ENCODE peak calls at places on chromosome 5, in five cellular contexts. U, S, M, K and X are unnamed samples.

GRCh38 chr5:7321724-7322123 is 74.2 kb upstream of the ADCY2 start:
- DNase-seq in U (no peak), S (no peak), M (no peak), K (no peak), X (no peak)

GRCh38 chr5:143781993-143782520 is 29.9 kb upstream of the HMHB1 start:
- DNase-seq in U (no peak), S (no peak), M (no peak), K (no peak), X (no peak)

GRCh38 chr5:11182441-11183080 is 421.5 kb upstream of the DAP start:
- DNase-seq in U (no peak), S (no peak), M (no peak), K (peak; percentile 12), X (no peak)

GRCh38 chr5:164376840-164377239 is 871.4 kb downstream of the MAT2B start:
- DNase-seq in U (no peak), S (no peak), M (no peak), K (no peak), X (no peak)

GRCh38 chr5:17217421-17218352 is at the start of gene BASP1:
- DNase-seq in U (peak; percentile 70), S (peak; percentile 80), M (no peak), K (no peak), X (peak; percentile 94)

GRCh38 chr5:146238973-146239372 is 35.6 kb downstream of the RBM27 start:
- DNase-seq in U (no peak), S (no peak), M (no peak), K (no peak), X (no peak)

GRCh38 chr5:64853777-64854176 is 85.0 kb downstream of the CWC27 start:
- DNase-seq in U (no peak), S (no peak), M (no peak), K (no peak), X (no peak)

GRCh38 chr5:96431376-96432244 is 1.4 kb downstream of the PCSK1 start:
- DNase-seq in U (no peak), S (no peak), M (no peak), K (no peak), X (no peak)

GRCh38 chr5:126865299-126865698 is 88.4 kb downstream of the LMNB1 start:
- DNase-seq in U (no peak), S (no peak), M (no peak), K (no peak), X (no peak)

GRCh38 chr5:14144586-14145355 is 1.6 kb downstream of the TRIO start:
- DNase-seq in U (peak; percentile 54), S (peak; percentile 84), M (no peak), K (no peak), X (peak; percentile 74)

GRCh38 chr5:135461752-135462151 is 9.6 kb upstream of the TIFAB start:
- DNase-seq in U (no peak), S (peak; percentile 44), M (no peak), K (no peak), X (no peak)

GRCh38 chr5:135458356-135458755 is 6.2 kb upstream of the TIFAB start:
- DNase-seq in U (no peak), S (no peak), M (no peak), K (no peak), X (no peak)

GRCh38 chr5:135462304-135462703 is 10.2 kb upstream of the TIFAB start:
- DNase-seq in U (peak; percentile 52), S (peak; percentile 18), M (no peak), K (no peak), X (no peak)

GRCh38 chr5:135458921-135459331 is 6.8 kb upstream of the TIFAB start:
- DNase-seq in U (peak; percentile 93), S (peak; percentile 63), M (no peak), K (no peak), X (no peak)

DNA sequence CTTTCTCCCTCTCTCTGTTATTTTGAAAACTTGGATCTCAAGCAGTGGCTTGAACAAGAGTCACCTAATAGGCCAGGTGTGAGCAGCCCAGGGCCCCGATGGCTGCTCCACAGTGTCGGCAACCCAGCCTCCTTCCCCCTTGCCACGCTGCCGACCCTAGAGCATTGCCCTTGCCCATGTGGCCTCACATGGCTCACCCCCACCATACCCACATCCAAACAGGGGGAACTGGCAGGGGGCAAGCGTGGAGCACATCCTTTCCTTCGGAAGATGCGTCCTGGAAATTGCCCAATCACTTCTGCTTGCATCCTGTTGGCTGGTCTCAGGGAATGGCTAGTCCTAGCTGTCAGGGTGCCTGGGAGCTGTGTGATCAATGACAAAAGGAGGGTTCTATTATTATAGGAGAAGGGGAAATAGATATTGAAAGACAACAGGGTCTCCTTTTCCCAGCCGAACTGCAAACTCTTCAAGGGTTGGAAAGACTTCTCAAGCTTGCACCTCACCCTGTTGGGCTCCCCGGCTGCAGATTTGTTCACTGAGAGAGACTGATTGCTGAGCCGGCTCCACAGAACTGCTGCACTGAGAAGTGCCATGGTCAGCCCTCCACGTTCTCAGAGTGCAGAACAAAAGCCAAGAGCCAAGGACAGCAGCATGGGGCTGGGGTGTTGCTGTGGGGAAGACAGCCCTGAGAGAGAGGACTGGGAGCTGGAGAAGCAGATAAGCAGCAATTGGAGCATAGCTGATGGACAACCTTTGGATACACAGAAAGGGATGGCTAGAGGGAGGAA is 8.3 kb upstream of the TIFAB start:
- DNase-seq in U (no peak), S (peak; percentile 51), M (no peak), K (no peak), X (no peak)
- H3K27me3 ChIP-seq in U (peaks cover 4% of the 10 kb centered on the region), S (no peaks in the 10 kb centered on the region), M (no peaks in the 10 kb centered on the region), K (peaks cover 14% of the 10 kb centered on the region), X (no peaks in the 10 kb centered on the region)

GRCh38 chr5:168234133-168234532 is 57.3 kb upstream of the WWC1 start:
- DNase-seq in U (no peak), S (no peak), M (no peak), K (no peak), X (no peak)

GRCh38 chr5:168239325-168239724 is 52.1 kb upstream of the WWC1 start:
- DNase-seq in U (no peak), S (no peak), M (no peak), K (no peak), X (no peak)

GRCh38 chr5:168238422-168238821 is 53.0 kb upstream of the WWC1 start:
- DNase-seq in U (no peak), S (no peak), M (no peak), K (no peak), X (no peak)
- TF ChIP-seq POLR2AphosphoS5 in U (no peak), S (no peak), M (no peak), K (no peak), X (no peak)

GRCh38 chr5:15203376-15203775 is 296.6 kb upstream of the FBXL7 start:
- DNase-seq in U (no peak), S (no peak), M (no peak), K (no peak), X (no peak)
- H3K4me3 ChIP-seq in U (no peak overlapping the region), S (no peak overlapping the region), M (no peak overlapping the region), K (no peak overlapping the region), X (no peak overlapping the region)

DNA sequence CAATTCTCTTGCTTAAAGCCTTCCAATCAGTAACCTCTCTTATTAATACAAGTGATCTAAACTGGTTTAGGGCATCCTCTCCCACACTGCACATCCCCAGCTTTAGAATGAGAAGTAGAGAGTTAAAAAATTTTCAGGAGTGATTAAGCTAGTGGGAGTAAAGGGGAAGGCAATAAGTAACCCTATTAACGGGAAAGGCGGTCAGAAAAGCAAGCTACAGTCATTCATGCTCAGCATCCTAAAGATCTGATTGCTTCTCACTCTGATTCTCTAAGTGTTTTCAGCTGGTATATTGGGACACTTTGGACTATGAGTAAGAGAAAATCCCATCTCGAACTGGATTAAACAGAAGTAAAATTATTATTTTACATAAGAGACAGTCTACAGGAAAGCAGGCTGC is 15.9 kb downstream of the CDH6 start:
- DNase-seq in U (no peak), S (no peak), M (no peak), K (no peak), X (no peak)
- H3K27me3 ChIP-seq in U (no peaks in the 10 kb centered on the region), S (no peaks in the 10 kb centered on the region), M (no peaks in the 10 kb centered on the region), K (no peaks in the 10 kb centered on the region), X (no peaks in the 10 kb centered on the region)